ENCODE peak calls at places on chromosomes 1 and 21, in four cellular contexts. G, E, L and B are unnamed samples.

GRCh38 chr1:208105756-208106155 is 138.4 kb downstream of the PLXNA2 start:
- DNase-seq in G (no peak), E (no peak), L (no peak), B (no peak)

GRCh38 chr1:163205513-163205912 is 2.8 kb upstream of the RGS5 start:
- DNase-seq in G (no peak), E (no peak), L (no peak), B (no peak)

GRCh38 chr1:223201967-223202366 is 58.9 kb upstream of the TLR5 start:
- DNase-seq in G (no peak), E (no peak), L (no peak), B (no peak)

GRCh38 chr1:194419721-194420120 is 1233.3 kb upstream of the B3GALT2 start:
- DNase-seq in L (no peak), G (no peak), E (no peak), B (no peak)

GRCh38 chr1:205922314-205922713 is 20.9 kb downstream of the SLC26A9 start:
- DNase-seq in E (no peak), G (no peak), L (no peak), B (no peak)

GRCh38 chr1:54904476-54905048 is 17.6 kb upstream of the DHCR24 start:
- DNase-seq in E (no peak), L (peak), G (peak), B (no peak)

GRCh38 chr21:45317401-45318145 is 29.9 kb upstream of the POFUT2 start:
- DNase-seq in L (no peak), E (peak), G (peak), B (no peak)

GRCh38 chr1:31792541-31792940 is 23.3 kb downstream of the SPOCD1 start:
- DNase-seq in L (no peak), E (no peak), G (no peak), B (no peak)

GRCh38 chr1:185520188-185520935 is 203.3 kb upstream of the IVNS1ABP start:
- DNase-seq in E (no peak), G (no peak), L (no peak), B (no peak)

GRCh38 chr1:154657547-154657946 is 49.6 kb upstream of the ADAR start:
- DNase-seq in G (no peak), L (no peak), E (no peak), B (no peak)

GRCh38 chr1:205849619-205850355 is at the start of gene PM20D1:
- DNase-seq in E (peak), L (peak), G (peak), B (peak)

GRCh38 chr1:179550753-179551682 is 24.7 kb downstream of the NPHS2 start:
- DNase-seq in G (peak), E (no peak), L (peak), B (no peak)

GRCh38 chr1:154342132-154342531 is 16.8 kb downstream of the ATP8B2 start:
- DNase-seq in G (no peak), L (no peak), E (no peak), B (no peak)

GRCh38 chr1:27368872-27369703 is 2.3 kb upstream of the MAP3K6 start:
- DNase-seq in E (no peak), L (no peak), G (peak), B (no peak)

GRCh38 chr1:27377760-27378495 is 3.3 kb upstream of the FCN3 start:
- DNase-seq in G (no peak), E (no peak), L (no peak), B (no peak)

GRCh38 chr1:27374687-27375086 is at the start of gene FCN3:
- DNase-seq in L (no peak), G (no peak), E (no peak), B (no peak)

GRCh38 chr1:27372022-27372807 is 2.4 kb downstream of the FCN3 start:
- DNase-seq in L (no peak), G (no peak), E (no peak), B (no peak)

GRCh38 chr1:27372808-27373690 is 1.6 kb downstream of the FCN3 start:
- DNase-seq in G (peak), L (no peak), E (no peak), B (no peak)
- TF ChIP-seq CTCF in G (peak), L (peak), E (no peak), B (no peak)

GRCh38 chr1:224432672-224433040 is 1.9 kb downstream of the WDR26 start:
- DNase-seq in G (peak), L (peak), E (no peak), B (no peak)
- H3K27ac ChIP-seq in G (peak), L (peak), E (no peak), B (peak)

GRCh38 chr1:15758953-15759661 is 512 bp downstream of the FBLIM1 start:
- DNase-seq in E (peak), G (peak), L (no peak), B (no peak)
- H3K4me3 ChIP-seq in E (peak), G (peak), L (peak), B (peak)

GRCh38 chr1:101769520-101769919 is 227.2 kb downstream of the OLFM3 start:
- DNase-seq in E (no peak), L (peak), G (peak), B (no peak)
- TF ChIP-seq CTCF in E (no peak), L (peak), G (peak), B (peak)

DNA sequence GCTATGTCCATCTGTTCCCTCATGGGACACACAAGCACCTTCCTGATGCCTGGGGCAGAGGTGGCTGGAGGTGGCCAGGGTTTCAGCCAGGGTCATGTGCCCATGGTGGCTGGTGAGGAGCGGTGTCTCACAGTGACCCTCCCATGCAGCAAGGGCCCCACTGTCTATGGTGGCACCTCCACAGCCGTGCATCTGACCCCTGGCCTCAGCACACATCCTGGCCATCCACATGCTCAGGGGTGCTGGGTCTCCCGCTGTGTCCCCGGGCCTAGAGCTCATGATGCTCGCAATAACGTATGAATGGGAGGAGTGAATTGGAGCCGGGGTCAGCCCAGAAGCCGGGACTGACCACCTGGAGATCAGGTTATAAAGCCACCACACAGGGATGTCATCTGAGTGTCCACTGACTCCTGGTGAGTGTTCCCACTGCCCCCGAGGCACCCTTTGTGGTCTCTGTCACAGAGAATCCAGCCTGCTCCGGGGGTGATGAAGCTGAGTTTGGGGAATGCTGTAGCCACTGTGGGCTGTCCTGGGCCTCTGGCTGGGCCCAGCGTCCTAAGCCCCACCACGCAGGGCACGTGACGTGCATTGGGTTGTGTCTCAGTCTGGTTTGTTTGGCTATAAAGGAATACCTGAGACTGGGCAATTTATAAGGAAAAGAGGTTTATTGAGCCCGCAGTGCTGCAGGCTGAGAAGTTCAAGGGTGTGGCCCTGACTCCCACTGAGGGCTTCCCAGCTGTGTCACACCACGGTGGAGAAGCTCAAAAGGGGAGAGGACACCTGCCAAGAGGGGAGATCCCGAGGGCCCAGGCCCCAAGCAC is 51.7 kb downstream of the SIK1 start:
- DNase-seq in E (no peak), G (no peak), L (no peak), B (no peak)
- H3K27ac ChIP-seq in E (no peak), G (no peak), L (no peak), B (no peak)

DNA sequence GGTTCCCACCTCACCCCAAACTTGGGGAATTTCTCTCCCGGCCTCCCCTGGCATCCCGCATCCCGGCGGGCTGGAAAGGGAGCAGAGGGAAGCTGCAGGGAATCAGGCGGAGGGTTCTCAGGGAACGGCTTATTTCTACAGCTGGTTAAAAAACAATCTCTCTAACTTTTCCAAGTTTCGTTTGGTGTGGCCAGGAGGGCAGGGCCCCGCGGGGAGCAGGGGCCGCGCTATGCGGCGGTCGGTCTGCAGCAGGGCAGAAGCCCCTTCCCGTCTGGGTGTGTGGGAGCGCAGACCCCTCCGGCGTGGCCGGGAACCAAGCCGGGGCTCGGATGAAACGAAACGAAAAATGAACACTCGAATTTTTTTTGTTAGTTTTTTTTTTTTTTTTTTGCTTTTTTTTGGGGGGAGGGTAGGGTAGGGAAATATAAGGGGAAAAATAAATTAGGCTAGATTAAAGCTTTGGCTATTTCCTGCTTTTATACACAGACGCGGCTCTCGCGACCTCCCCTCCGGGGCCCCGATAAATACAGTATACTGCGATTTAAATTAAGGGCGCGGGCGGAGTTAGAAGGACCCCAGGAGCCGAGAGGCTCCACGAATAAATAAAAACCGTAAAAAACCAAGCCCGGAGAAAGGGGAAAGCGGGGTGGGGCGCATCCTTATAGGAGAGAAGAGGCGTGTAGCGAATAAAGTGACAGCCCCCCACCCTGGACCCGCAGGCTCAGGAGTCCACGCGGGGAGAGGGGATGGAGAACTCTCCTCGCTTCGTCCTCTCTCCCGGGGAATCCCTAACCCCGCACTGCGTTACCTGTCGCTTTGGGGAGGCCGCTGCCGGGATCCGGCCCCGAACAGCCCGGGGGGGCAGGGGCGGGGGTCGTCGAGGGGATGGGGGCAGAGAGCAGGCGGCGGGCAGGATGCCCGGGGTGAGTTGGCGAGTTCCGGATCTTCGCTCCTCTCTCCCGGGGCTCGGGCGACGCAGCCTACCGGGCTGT is 2.1 kb downstream of the POU3F1 start:
- DNase-seq in G (no peak), E (peak), L (peak), B (peak)
- H3K4me3 ChIP-seq in G (no peak), E (no peak), L (peak), B (no peak)

GRCh38 chr1:90614872-90615271 is 102.2 kb downstream of the BARHL2 start:
- DNase-seq in E (no peak), G (no peak), L (peak), B (no peak)
- TF ChIP-seq CTCF in E (no peak), G (peak), L (peak), B (no peak)

GRCh38 chr1:62229932-62230331 is 35.3 kb downstream of the L1TD1 start:
- DNase-seq in E (no peak), G (no peak), L (no peak), B (no peak)

GRCh38 chr1:62229468-62229867 is 34.8 kb downstream of the L1TD1 start:
- DNase-seq in E (no peak), L (no peak), G (no peak), B (no peak)

GRCh38 chr1:62232885-62233284 is 38.2 kb downstream of the L1TD1 start:
- DNase-seq in G (no peak), L (no peak), E (no peak), B (no peak)

GRCh38 chr1:62228883-62229187 is 34.2 kb downstream of the L1TD1 start:
- DNase-seq in G (no peak), L (no peak), E (no peak), B (no peak)

GRCh38 chr1:62230724-62231123 is 36.1 kb downstream of the L1TD1 start:
- DNase-seq in E (no peak), L (no peak), G (peak), B (no peak)
- H3K27ac ChIP-seq in E (no peak), L (no peak), G (no peak), B (no peak)

GRCh38 chr21:41425954-41426655 is at the start of gene MX1:
- DNase-seq in E (peak), G (peak), L (no peak), B (peak)

GRCh38 chr21:41425588-41425953 is 468 bp upstream of the MX1 start:
- DNase-seq in G (no peak), E (no peak), L (no peak), B (no peak)

GRCh38 chr21:41427556-41427955 is 1.5 kb downstream of the MX1 start:
- DNase-seq in L (no peak), G (no peak), E (no peak), B (no peak)

GRCh38 chr21:41428311-41428710 is 2.3 kb downstream of the MX1 start:
- DNase-seq in G (no peak), E (no peak), L (no peak), B (no peak)

GRCh38 chr21:41426656-41427311 is 745 bp downstream of the MX1 start:
- DNase-seq in E (peak), L (no peak), G (no peak), B (no peak)
- H3K4me3 ChIP-seq in E (peak), L (peak), G (peak), B (peak)

DNA sequence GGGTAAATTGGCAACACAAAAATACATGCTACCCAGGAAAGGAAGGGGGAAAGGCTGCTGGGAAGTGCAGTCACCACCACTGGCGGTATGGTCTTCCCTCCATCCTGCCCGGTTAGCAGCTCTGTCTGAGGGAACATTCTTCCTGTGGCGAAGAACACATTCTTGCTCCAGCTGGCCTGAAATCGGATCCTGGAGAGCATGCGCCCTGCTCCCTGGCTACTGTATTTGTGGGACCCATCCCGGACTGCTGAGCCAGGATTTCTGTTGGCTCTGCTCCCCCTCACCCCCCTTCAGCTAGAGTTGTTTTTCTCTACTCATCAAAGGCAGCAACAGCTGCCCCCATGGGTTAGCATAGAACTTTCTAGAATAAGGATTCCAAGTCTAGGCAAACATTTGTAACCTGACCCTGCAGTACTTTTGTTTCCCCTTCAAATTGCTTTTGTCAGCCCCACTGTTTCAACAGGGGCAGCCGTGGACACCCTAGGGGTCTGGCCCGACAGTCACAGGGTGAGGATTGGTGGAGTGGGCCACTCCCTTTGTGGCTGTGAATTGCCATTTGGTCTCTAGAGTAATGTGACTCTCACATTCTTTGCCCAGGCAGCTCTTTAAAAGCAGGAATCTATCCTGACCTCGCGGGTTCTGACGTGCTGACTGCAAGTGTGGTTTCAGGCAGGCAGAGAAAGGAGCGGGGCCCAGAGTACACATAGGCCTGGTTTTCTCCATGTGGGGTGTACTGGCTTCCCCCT is 157.7 kb downstream of the TOMM20 start:
- DNase-seq in E (peak), G (peak), L (no peak), B (peak)
- TF ChIP-seq CTCF in E (peak), G (no peak), L (no peak), B (no peak)